ENCODE peak calls at places on chromosomes 4 and X, in five cellular contexts. One of them, this sample, is unnamed.

GRCh38 chrX:135973025-135973547 is 702 bp downstream of the MMGT1 start:
- DNase-seq in HCT116: no peak
- DNase-seq in adrenal gland: no peak
- DNase-seq in stomach: no peak
- DNase-seq in vagina: no peak
- DNase-seq in this sample: no peak

GRCh38 chr4:184475096-184475461 is 729 bp upstream of the IRF2 start:
- DNase-seq in HCT116: no peak
- DNase-seq in adrenal gland: peak; percentile 68
- DNase-seq in stomach: peak; percentile 57
- DNase-seq in vagina: peak; percentile 95
- DNase-seq in this sample: peak; percentile 73

GRCh38 chr4:91924625-91925024 is 379.1 kb upstream of the GRID2 start:
- DNase-seq in HCT116: no peak
- DNase-seq in adrenal gland: no peak
- DNase-seq in stomach: no peak
- DNase-seq in vagina: no peak
- DNase-seq in this sample: no peak

GRCh38 chrX:21741869-21742701 is 15.8 kb downstream of the SMPX start:
- DNase-seq in HCT116: no peak
- DNase-seq in adrenal gland: no peak
- DNase-seq in stomach: no peak
- DNase-seq in vagina: no peak
- DNase-seq in this sample: peak; percentile 5

GRCh38 chr4:82797591-82798081 is 960 bp downstream of the SCD5 start:
- DNase-seq in HCT116: no peak
- DNase-seq in adrenal gland: no peak
- DNase-seq in stomach: no peak
- DNase-seq in vagina: peak; percentile 85
- DNase-seq in this sample: no peak

GRCh38 chrX:107659768-107660167 is 31.5 kb downstream of the PRPS1 start:
- DNase-seq in HCT116: no peak
- DNase-seq in adrenal gland: peak; percentile 33
- DNase-seq in stomach: no peak
- DNase-seq in vagina: no peak
- DNase-seq in this sample: no peak

GRCh38 chr4:144578681-144579080 is 67.3 kb upstream of the HHIP start:
- DNase-seq in HCT116: no peak
- DNase-seq in adrenal gland: no peak
- DNase-seq in stomach: no peak
- DNase-seq in vagina: no peak
- DNase-seq in this sample: no peak

GRCh38 chr4:101599620-101600019 is 190.9 kb upstream of the BANK1 start:
- DNase-seq in HCT116: no peak
- DNase-seq in adrenal gland: no peak
- DNase-seq in stomach: no peak
- DNase-seq in vagina: no peak
- DNase-seq in this sample: no peak

GRCh38 chrX:30513284-30513683 is 64.3 kb downstream of the TASL start:
- DNase-seq in HCT116: no peak
- DNase-seq in adrenal gland: no peak
- DNase-seq in stomach: no peak
- DNase-seq in vagina: no peak
- DNase-seq in this sample: peak; percentile 1

GRCh38 chrX:17247144-17247543 is 127.9 kb upstream of the NHS start:
- DNase-seq in HCT116: no peak
- DNase-seq in adrenal gland: no peak
- DNase-seq in stomach: no peak
- DNase-seq in vagina: no peak
- DNase-seq in this sample: no peak

GRCh38 chr4:187480146-187481145 is 515.1 kb upstream of the ZFP42 start:
- DNase-seq in HCT116: no peak
- DNase-seq in adrenal gland: no peak
- DNase-seq in stomach: no peak
- DNase-seq in vagina: no peak
- DNase-seq in this sample: no peak

GRCh38 chr4:113675731-113676707 is 85.5 kb downstream of the CAMK2D start:
- DNase-seq in HCT116: no peak
- DNase-seq in adrenal gland: no peak
- DNase-seq in stomach: no peak
- DNase-seq in vagina: no peak
- DNase-seq in this sample: no peak

GRCh38 chr4:7313361-7313811 is 121.0 kb downstream of the SORCS2 start:
- DNase-seq in HCT116: no peak
- DNase-seq in adrenal gland: no peak
- DNase-seq in stomach: no peak
- DNase-seq in vagina: no peak
- DNase-seq in this sample: no peak

GRCh38 chr4:124104628-124105027 is 607.9 kb downstream of the ANKRD50 start:
- DNase-seq in HCT116: no peak
- DNase-seq in adrenal gland: no peak
- DNase-seq in stomach: no peak
- DNase-seq in vagina: no peak
- DNase-seq in this sample: no peak

GRCh38 chr4:96193061-96193460 is 353.2 kb downstream of the PDHA2 start:
- DNase-seq in HCT116: no peak
- DNase-seq in adrenal gland: no peak
- DNase-seq in stomach: no peak
- DNase-seq in vagina: no peak
- DNase-seq in this sample: no peak

GRCh38 chrX:72060196-72060974 is 71.3 kb downstream of the RTL5 start:
- DNase-seq in HCT116: no peak
- DNase-seq in adrenal gland: peak; percentile 28
- DNase-seq in stomach: no peak
- DNase-seq in vagina: no peak
- DNase-seq in this sample: no peak

GRCh38 chr4:75344915-75345314 is 169.3 kb downstream of the RCHY1 start:
- DNase-seq in HCT116: no peak
- DNase-seq in adrenal gland: no peak
- DNase-seq in stomach: no peak
- DNase-seq in vagina: no peak
- DNase-seq in this sample: no peak

GRCh38 chr4:158411180-158411721 is 110.4 kb upstream of the RXFP1 start:
- DNase-seq in HCT116: no peak
- DNase-seq in adrenal gland: no peak
- DNase-seq in stomach: no peak
- DNase-seq in vagina: no peak
- DNase-seq in this sample: no peak

GRCh38 chr4:13109536-13109935 is 374.6 kb downstream of the RAB28 start:
- DNase-seq in HCT116: no peak
- DNase-seq in adrenal gland: no peak
- DNase-seq in stomach: no peak
- DNase-seq in vagina: no peak
- DNase-seq in this sample: no peak

GRCh38 chrX:64570204-64570603 is 175.0 kb upstream of the MTMR8 start:
- DNase-seq in HCT116: no peak
- DNase-seq in adrenal gland: no peak
- DNase-seq in stomach: no peak
- DNase-seq in vagina: no peak
- DNase-seq in this sample: no peak
- TF ChIP-seq CTCF in HCT116: peak; percentile 25
- TF ChIP-seq CTCF in adrenal gland: no peak
- TF ChIP-seq CTCF in stomach: no peak
- TF ChIP-seq CTCF in vagina: no peak
- TF ChIP-seq CTCF in this sample: no peak

GRCh38 chr4:73703320-73703719 is 37.0 kb upstream of the CXCL8 start:
- DNase-seq in HCT116: no peak
- DNase-seq in adrenal gland: no peak
- DNase-seq in stomach: no peak
- DNase-seq in vagina: no peak
- DNase-seq in this sample: no peak

GRCh38 chr4:73698217-73698616 is 42.2 kb upstream of the CXCL8 start:
- DNase-seq in HCT116: no peak
- DNase-seq in adrenal gland: peak; percentile 35
- DNase-seq in stomach: no peak
- DNase-seq in vagina: no peak
- DNase-seq in this sample: no peak

GRCh38 chr4:73702796-73703287 is 37.5 kb upstream of the CXCL8 start:
- DNase-seq in HCT116: no peak
- DNase-seq in adrenal gland: no peak
- DNase-seq in stomach: no peak
- DNase-seq in vagina: no peak
- DNase-seq in this sample: no peak

GRCh38 chr4:73704314-73705055 is 35.9 kb upstream of the CXCL8 start:
- DNase-seq in HCT116: peak; percentile 82
- DNase-seq in adrenal gland: peak; percentile 86
- DNase-seq in stomach: peak; percentile 63
- DNase-seq in vagina: peak; percentile 97
- DNase-seq in this sample: peak; percentile 54

DNA sequence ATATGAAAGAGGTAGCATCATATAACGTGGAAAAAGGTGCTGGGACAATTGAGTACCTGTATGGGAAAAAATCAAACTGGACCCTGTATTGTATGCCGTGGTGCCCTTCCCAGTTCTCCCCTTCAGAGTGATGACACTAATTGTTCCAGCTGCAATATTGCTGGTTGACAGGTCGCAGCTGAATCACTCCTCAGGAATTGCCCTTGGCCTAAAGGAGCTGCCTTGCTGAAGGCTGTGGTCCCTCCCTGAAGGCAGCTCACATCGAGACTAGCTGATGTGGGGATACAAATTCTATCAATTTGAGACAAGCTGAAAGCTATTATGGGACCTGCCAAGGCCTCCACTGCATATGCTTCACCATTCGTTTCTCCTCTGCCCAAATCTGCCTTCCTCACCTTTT is 39.3 kb upstream of the CXCL8 start:
- DNase-seq in HCT116: no peak
- DNase-seq in adrenal gland: no peak
- DNase-seq in stomach: no peak
- DNase-seq in vagina: no peak
- DNase-seq in this sample: no peak
- H3K4me1 ChIP-seq in HCT116: peaks cover 23% of the 10 kb centered on the region
- H3K4me1 ChIP-seq in adrenal gland: peaks cover 27% of the 10 kb centered on the region
- H3K4me1 ChIP-seq in stomach: peaks cover 24% of the 10 kb centered on the region
- H3K4me1 ChIP-seq in vagina: peaks cover 24% of the 10 kb centered on the region
- H3K4me1 ChIP-seq in this sample: no peaks in the 10 kb centered on the region

GRCh38 chr4:153623491-153623890 is 60.6 kb upstream of the TLR2 start:
- DNase-seq in HCT116: no peak
- DNase-seq in adrenal gland: no peak
- DNase-seq in stomach: no peak
- DNase-seq in vagina: no peak
- DNase-seq in this sample: no peak

GRCh38 chr4:153634737-153635353 is 49.2 kb upstream of the TLR2 start:
- DNase-seq in HCT116: no peak
- DNase-seq in adrenal gland: no peak
- DNase-seq in stomach: no peak
- DNase-seq in vagina: no peak
- DNase-seq in this sample: no peak

GRCh38 chr4:153628796-153629315 is 55.2 kb upstream of the TLR2 start:
- DNase-seq in HCT116: no peak
- DNase-seq in adrenal gland: no peak
- DNase-seq in stomach: no peak
- DNase-seq in vagina: no peak
- DNase-seq in this sample: no peak
- H3K36me3 ChIP-seq in HCT116: peaks cover 12% of the 10 kb centered on the region
- H3K36me3 ChIP-seq in adrenal gland: peaks cover 14% of the 10 kb centered on the region
- H3K36me3 ChIP-seq in stomach: peaks cover 72% of the 10 kb centered on the region
- H3K36me3 ChIP-seq in vagina: peaks cover 69% of the 10 kb centered on the region
- H3K36me3 ChIP-seq in this sample: no peaks in the 10 kb centered on the region

GRCh38 chr4:70315928-70316327 is 18.9 kb upstream of the CABS1 start:
- DNase-seq in HCT116: peak; percentile 0
- DNase-seq in adrenal gland: no peak
- DNase-seq in stomach: no peak
- DNase-seq in vagina: no peak
- DNase-seq in this sample: no peak
- TF ChIP-seq CTCF in HCT116: peak; percentile 8
- TF ChIP-seq CTCF in adrenal gland: no peak
- TF ChIP-seq CTCF in stomach: no peak
- TF ChIP-seq CTCF in vagina: no peak
- TF ChIP-seq CTCF in this sample: no peak

DNA sequence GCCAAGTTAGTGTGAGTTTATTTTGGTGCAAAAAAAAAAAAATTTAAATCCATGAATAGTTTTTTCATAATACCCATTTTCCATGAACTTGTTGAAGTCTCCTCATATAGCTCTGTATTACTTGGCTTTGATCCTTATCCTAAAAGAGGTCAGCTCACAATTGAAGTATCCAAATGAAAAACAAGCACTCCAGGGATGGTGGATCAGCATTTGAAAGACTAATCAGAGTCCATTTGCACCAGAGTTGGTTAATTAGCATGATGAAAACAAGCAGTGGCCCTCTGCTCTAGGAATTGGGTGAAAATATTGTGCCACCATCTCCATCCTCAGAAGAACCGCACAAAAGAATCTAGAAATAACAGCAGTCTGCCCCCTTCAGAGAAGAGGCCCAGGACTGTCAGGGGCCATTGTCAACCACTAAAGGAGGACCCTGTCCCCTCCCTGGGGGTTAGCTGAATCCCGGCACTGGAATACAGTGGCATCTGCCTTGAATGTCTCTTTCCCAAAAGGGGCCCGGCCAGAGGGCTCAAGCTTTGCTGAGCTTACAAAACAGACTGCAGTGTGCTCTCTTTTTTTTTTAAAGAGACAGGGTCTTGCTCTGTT is 24.7 kb downstream of the SH3KBP1 start:
- DNase-seq in HCT116: no peak
- DNase-seq in adrenal gland: no peak
- DNase-seq in stomach: no peak
- DNase-seq in vagina: no peak
- DNase-seq in this sample: no peak
- H3K4me1 ChIP-seq in HCT116: no peaks in the 10 kb centered on the region
- H3K4me1 ChIP-seq in adrenal gland: no peaks in the 10 kb centered on the region
- H3K4me1 ChIP-seq in stomach: peaks cover 23% of the 10 kb centered on the region
- H3K4me1 ChIP-seq in vagina: peaks cover 20% of the 10 kb centered on the region
- H3K4me1 ChIP-seq in this sample: no peaks in the 10 kb centered on the region

DNA sequence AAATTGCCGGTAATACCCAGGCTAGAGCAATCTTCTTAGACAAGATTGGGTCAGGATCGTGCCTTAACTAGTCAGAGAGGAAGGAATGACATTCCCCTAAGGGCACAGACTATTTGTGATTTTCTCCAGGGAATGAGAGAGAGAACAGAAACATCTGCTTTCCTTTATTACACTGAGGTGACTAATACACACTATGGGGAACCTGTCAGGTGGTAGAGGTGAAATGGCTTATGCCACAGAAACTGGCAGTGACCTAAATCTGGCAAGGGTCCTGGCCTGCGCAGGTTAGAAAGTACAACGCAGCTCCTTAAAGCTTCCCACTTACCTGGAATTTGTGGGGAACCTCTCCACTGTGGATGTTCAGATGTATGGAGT is 16.6 kb upstream of the HPGD start:
- DNase-seq in HCT116: no peak
- DNase-seq in adrenal gland: no peak
- DNase-seq in stomach: no peak
- DNase-seq in vagina: no peak
- DNase-seq in this sample: no peak
- H3K36me3 ChIP-seq in HCT116: no peaks in the 10 kb centered on the region
- H3K36me3 ChIP-seq in adrenal gland: no peaks in the 10 kb centered on the region
- H3K36me3 ChIP-seq in stomach: no peaks in the 10 kb centered on the region
- H3K36me3 ChIP-seq in vagina: no peaks in the 10 kb centered on the region
- H3K36me3 ChIP-seq in this sample: no peaks in the 10 kb centered on the region

GRCh38 chr4:143402776-143403550 is 66.3 kb downstream of the GAB1 start:
- DNase-seq in HCT116: no peak
- DNase-seq in adrenal gland: no peak
- DNase-seq in stomach: no peak
- DNase-seq in vagina: no peak
- DNase-seq in this sample: no peak
- TF ChIP-seq CTCF in HCT116: no peak
- TF ChIP-seq CTCF in adrenal gland: no peak
- TF ChIP-seq CTCF in stomach: no peak
- TF ChIP-seq CTCF in vagina: no peak
- TF ChIP-seq CTCF in this sample: no peak

GRCh38 chr4:110198472-110199419 is at the start of gene ELOVL6:
- DNase-seq in HCT116: peak; percentile 61
- DNase-seq in adrenal gland: peak; percentile 74
- DNase-seq in stomach: peak; percentile 56
- DNase-seq in vagina: no peak
- DNase-seq in this sample: peak; percentile 73
- H3K4me1 ChIP-seq in HCT116: peaks cover 40% of the 10 kb centered on the region
- H3K4me1 ChIP-seq in adrenal gland: peaks cover 12% of the 10 kb centered on the region
- H3K4me1 ChIP-seq in stomach: peaks cover 47% of the 10 kb centered on the region
- H3K4me1 ChIP-seq in vagina: peaks cover 16% of the 10 kb centered on the region
- H3K4me1 ChIP-seq in this sample: peaks cover 15% of the 10 kb centered on the region

GRCh38 chr4:102606846-102607440 is 105.8 kb downstream of the NFKB1 start:
- DNase-seq in HCT116: no peak
- DNase-seq in adrenal gland: no peak
- DNase-seq in stomach: peak; percentile 87
- DNase-seq in vagina: no peak
- DNase-seq in this sample: no peak
- H3K36me3 ChIP-seq in HCT116: peaks cover 7% of the 10 kb centered on the region
- H3K36me3 ChIP-seq in adrenal gland: peaks cover 87% of the 10 kb centered on the region
- H3K36me3 ChIP-seq in stomach: peaks cover 41% of the 10 kb centered on the region
- H3K36me3 ChIP-seq in vagina: peaks cover 72% of the 10 kb centered on the region
- H3K36me3 ChIP-seq in this sample: peaks cover 4% of the 10 kb centered on the region

This sample was measured in mucosa of descending colon.